ENCODE peak calls at places on chromosomes 13 and 19, in nine cellular contexts. D is neuronal stem cell, V is brain microvascular endothelial cell, B is left lung, O is fibroblast of lung, T is tibial nerve, S is heart left ventricle, U is GM23338, L is caudate nucleus. P is an unnamed sample.

GRCh38 chr19:38336638-38337359 is 1.2 kb downstream of the CATSPERG start:
- DNase-seq in D (peak), V (peak), B (peak), O (peak), T (peak), S (peak), U (peak), L (peak), P (peak)

GRCh38 chr13:71865858-71866172 is 1.2 kb downstream of the DACH1 start:
- DNase-seq in D (no peak), V (no peak), B (no peak), O (peak), T (no peak), S (peak), U (peak), L (peak), P (no peak)

GRCh38 chr19:13463296-13463695 is 43.0 kb downstream of the CACNA1A start:
- DNase-seq in D (peak), V (no peak), B (no peak), O (peak), T (no peak), S (no peak), U (peak), L (no peak), P (no peak)

GRCh38 chr13:102667023-102667422 is 27.8 kb downstream of the METTL21C start:
- DNase-seq in D (no peak), V (no peak), B (no peak), O (no peak), T (no peak), S (no peak), U (no peak), L (no peak), P (no peak)

GRCh38 chr13:21739771-21740170 is 68.9 kb downstream of the FGF9 start:
- DNase-seq in D (no peak), V (no peak), B (no peak), O (no peak), T (no peak), S (no peak), U (no peak), L (no peak), P (no peak)

GRCh38 chr13:99307247-99307646 is at the start of gene GPR183:
- DNase-seq in D (no peak), V (peak), B (no peak), O (no peak), T (no peak), S (no peak), U (no peak), L (no peak), P (no peak)

GRCh38 chr19:7970716-7971448 is 27.4 kb upstream of the TIMM44 start:
- DNase-seq in D (peak), V (peak), B (peak), O (peak), T (no peak), S (no peak), U (peak), L (no peak), P (no peak)

GRCh38 chr13:30266751-30267150 is 40.6 kb downstream of the KATNAL1 start:
- DNase-seq in D (no peak), V (no peak), B (no peak), O (no peak), T (no peak), S (no peak), U (no peak), L (no peak), P (no peak)

GRCh38 chr13:33236021-33236420 is 49.5 kb downstream of the STARD13 start:
- DNase-seq in D (no peak), V (peak), B (no peak), O (peak), T (no peak), S (no peak), U (no peak), L (no peak), P (no peak)

GRCh38 chr19:4594199-4594598 is 34.7 kb upstream of the SEMA6B start:
- DNase-seq in D (no peak), V (peak), B (no peak), O (no peak), T (no peak), S (no peak), U (no peak), L (no peak), P (no peak)

GRCh38 chr19:543912-544608 is at the start of gene GZMM:
- DNase-seq in D (no peak), V (no peak), B (peak), O (no peak), T (no peak), S (no peak), U (no peak), L (no peak), P (no peak)

GRCh38 chr19:38693380-38694223 is 46.2 kb downstream of the ACTN4 start:
- DNase-seq in D (peak), V (peak), B (peak), O (peak), T (no peak), S (no peak), U (peak), L (no peak), P (no peak)

GRCh38 chr19:4054471-4055208 is 12.1 kb downstream of the ZBTB7A start:
- DNase-seq in D (no peak), V (no peak), B (peak), O (no peak), T (no peak), S (no peak), U (peak), L (no peak), P (no peak)

GRCh38 chr13:50592412-50593145 is 250.9 kb downstream of the DLEU7 start:
- DNase-seq in D (no peak), V (no peak), B (no peak), O (peak), T (no peak), S (no peak), U (no peak), L (no peak), P (no peak)

GRCh38 chr13:43742911-43743310 is 43.9 kb downstream of the ENOX1 start:
- DNase-seq in D (no peak), V (no peak), B (no peak), O (no peak), T (no peak), S (no peak), U (no peak), L (no peak), P (no peak)

GRCh38 chr13:18943721-18944391 is 237.8 kb downstream of the TUBA3C start:
- DNase-seq in D (no peak), V (no peak), B (peak), O (no peak), T (no peak), S (no peak), U (no peak), L (no peak), P (no peak)

GRCh38 chr19:53555352-53555751 is 17.4 kb downstream of the ZNF331 start:
- DNase-seq in D (no peak), V (no peak), B (no peak), O (no peak), T (no peak), S (no peak), U (no peak), L (no peak), P (no peak)

GRCh38 chr19:5985098-5985783 is 7.3 kb upstream of the RANBP3 start:
- DNase-seq in D (no peak), V (peak), B (no peak), O (peak), T (no peak), S (no peak), U (no peak), L (no peak), P (no peak)

GRCh38 chr19:2326699-2327360 is 1.6 kb downstream of the LSM7 start:
- DNase-seq in D (no peak), V (no peak), B (no peak), O (no peak), T (no peak), S (no peak), U (no peak), L (no peak), P (no peak)
- H3K27ac ChIP-seq in D (no peak), V (peak), B (no peak), O (peak), T (no peak), S (no peak), U (peak), L (no peak), P (no peak)

GRCh38 chr19:15419413-15420025 is 731 bp upstream of the AKAP8L start:
- DNase-seq in D (no peak), V (no peak), B (no peak), O (no peak), T (no peak), S (peak), U (no peak), L (no peak), P (no peak)
- H3K27ac ChIP-seq in D (no peak), V (no peak), B (no peak), O (peak), T (peak), S (peak), U (no peak), L (no peak), P (peak)

DNA sequence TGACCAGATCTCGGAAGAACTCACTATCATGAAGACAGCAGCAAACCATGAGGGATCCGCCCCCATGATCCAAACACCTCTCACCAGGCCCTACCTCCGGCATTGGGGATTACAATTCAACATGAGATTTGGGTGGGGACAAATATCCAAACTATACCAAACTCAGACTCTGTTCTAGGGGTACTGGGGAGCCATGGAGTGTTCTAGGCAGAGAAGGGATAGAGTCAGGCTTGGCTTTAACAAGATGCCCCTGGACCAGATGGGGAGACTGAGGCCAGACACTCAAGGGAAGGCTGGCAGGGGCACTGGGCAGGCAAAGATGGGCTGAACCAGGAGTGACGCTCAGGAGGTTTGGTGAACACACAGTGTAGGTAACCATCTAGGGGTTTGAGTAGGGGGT is 11.9 kb upstream of the SCN1B start:
- DNase-seq in D (no peak), V (no peak), B (no peak), O (no peak), T (no peak), S (no peak), U (no peak), L (no peak), P (no peak)
- H3K27ac ChIP-seq in D (no peak), V (no peak), B (no peak), O (no peak), T (no peak), S (no peak), U (no peak), L (peak), P (no peak)

GRCh38 chr13:109722068-109722467 is 64.3 kb downstream of the IRS2 start:
- DNase-seq in D (no peak), V (no peak), B (no peak), O (no peak), T (no peak), S (no peak), U (peak), L (no peak), P (no peak)
- H3K27ac ChIP-seq in D (no peak), V (no peak), B (no peak), O (no peak), T (no peak), S (no peak), U (no peak), L (peak), P (no peak)

DNA sequence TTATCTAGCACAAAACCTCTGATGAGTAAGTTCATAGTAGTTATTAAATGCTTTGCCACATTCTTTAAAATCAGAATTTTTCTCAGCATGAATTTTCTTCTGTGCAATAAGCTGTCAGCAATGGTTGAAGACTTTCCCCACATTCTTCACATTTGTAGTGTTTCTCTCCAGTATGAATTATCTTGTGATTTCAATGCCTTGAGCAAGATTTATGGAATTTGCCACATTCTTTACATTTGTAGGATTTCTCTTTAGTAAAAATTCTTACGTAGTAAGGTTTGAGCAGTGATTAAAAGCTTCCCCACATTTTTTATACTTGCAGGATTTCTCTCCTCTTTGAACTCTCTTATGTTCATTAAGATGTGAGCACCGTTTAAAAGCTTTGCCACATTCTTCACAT is 33.6 kb downstream of the ZNF682 start:
- DNase-seq in D (no peak), V (no peak), B (no peak), O (no peak), T (no peak), S (no peak), U (no peak), L (no peak), P (no peak)
- H3K27ac ChIP-seq in D (no peak), V (no peak), B (no peak), O (no peak), T (no peak), S (no peak), U (no peak), L (no peak), P (no peak)

GRCh38 chr13:51800456-51800855 is 3.5 kb downstream of the DHRS12 start:
- DNase-seq in D (no peak), V (no peak), B (no peak), O (no peak), T (no peak), S (peak), U (no peak), L (no peak), P (no peak)

GRCh38 chr13:51803018-51803417 is 945 bp downstream of the DHRS12 start:
- DNase-seq in D (no peak), V (no peak), B (no peak), O (no peak), T (no peak), S (no peak), U (peak), L (no peak), P (no peak)

GRCh38 chr13:51802601-51803000 is 1.4 kb downstream of the DHRS12 start:
- DNase-seq in D (no peak), V (no peak), B (no peak), O (no peak), T (no peak), S (no peak), U (no peak), L (no peak), P (no peak)

GRCh38 chr13:51803422-51804294 is at the start of gene DHRS12:
- DNase-seq in D (peak), V (peak), B (peak), O (peak), T (peak), S (peak), U (peak), L (peak), P (peak)

GRCh38 chr13:51801631-51802099 is 2.3 kb downstream of the DHRS12 start:
- DNase-seq in D (peak), V (no peak), B (no peak), O (no peak), T (peak), S (peak), U (no peak), L (peak), P (peak)
- H3K27ac ChIP-seq in D (peak), V (no peak), B (peak), O (no peak), T (peak), S (peak), U (peak), L (peak), P (peak)

GRCh38 chr19:42487798-42488178 is 40.5 kb downstream of the CEACAM1 start:
- DNase-seq in D (no peak), V (no peak), B (no peak), O (no peak), T (no peak), S (no peak), U (no peak), L (no peak), P (no peak)

GRCh38 chr19:42487025-42487797 is 41.1 kb downstream of the CEACAM1 start:
- DNase-seq in D (no peak), V (no peak), B (no peak), O (no peak), T (no peak), S (no peak), U (no peak), L (no peak), P (no peak)

GRCh38 chr19:42494321-42494720 is 34.0 kb downstream of the CEACAM1 start:
- DNase-seq in D (no peak), V (no peak), B (no peak), O (no peak), T (no peak), S (no peak), U (no peak), L (no peak), P (no peak)

GRCh38 chr19:42488783-42489521 is 39.3 kb downstream of the CEACAM1 start:
- DNase-seq in D (no peak), V (no peak), B (no peak), O (no peak), T (no peak), S (no peak), U (no peak), L (no peak), P (no peak)
- H3K27ac ChIP-seq in D (no peak), V (no peak), B (no peak), O (no peak), T (no peak), S (no peak), U (no peak), L (no peak), P (no peak)

GRCh38 chr13:35694549-35695233 is 218.2 kb upstream of the MAB21L1 start:
- DNase-seq in D (no peak), V (no peak), B (no peak), O (no peak), T (no peak), S (no peak), U (no peak), L (no peak), P (no peak)

GRCh38 chr13:35693142-35693784 is 216.8 kb upstream of the MAB21L1 start:
- DNase-seq in D (no peak), V (no peak), B (no peak), O (peak), T (no peak), S (no peak), U (no peak), L (no peak), P (no peak)

GRCh38 chr13:35697281-35697680 is 220.8 kb upstream of the MAB21L1 start:
- DNase-seq in D (no peak), V (no peak), B (no peak), O (no peak), T (no peak), S (no peak), U (peak), L (no peak), P (no peak)

GRCh38 chr13:35694031-35694430 is 217.5 kb upstream of the MAB21L1 start:
- DNase-seq in D (no peak), V (no peak), B (no peak), O (no peak), T (no peak), S (no peak), U (no peak), L (no peak), P (no peak)

GRCh38 chr13:35695411-35695810 is 218.9 kb upstream of the MAB21L1 start:
- DNase-seq in D (no peak), V (no peak), B (no peak), O (peak), T (no peak), S (no peak), U (no peak), L (no peak), P (no peak)
- H3K27ac ChIP-seq in D (no peak), V (no peak), B (no peak), O (peak), T (no peak), S (no peak), U (no peak), L (no peak), P (no peak)

DNA sequence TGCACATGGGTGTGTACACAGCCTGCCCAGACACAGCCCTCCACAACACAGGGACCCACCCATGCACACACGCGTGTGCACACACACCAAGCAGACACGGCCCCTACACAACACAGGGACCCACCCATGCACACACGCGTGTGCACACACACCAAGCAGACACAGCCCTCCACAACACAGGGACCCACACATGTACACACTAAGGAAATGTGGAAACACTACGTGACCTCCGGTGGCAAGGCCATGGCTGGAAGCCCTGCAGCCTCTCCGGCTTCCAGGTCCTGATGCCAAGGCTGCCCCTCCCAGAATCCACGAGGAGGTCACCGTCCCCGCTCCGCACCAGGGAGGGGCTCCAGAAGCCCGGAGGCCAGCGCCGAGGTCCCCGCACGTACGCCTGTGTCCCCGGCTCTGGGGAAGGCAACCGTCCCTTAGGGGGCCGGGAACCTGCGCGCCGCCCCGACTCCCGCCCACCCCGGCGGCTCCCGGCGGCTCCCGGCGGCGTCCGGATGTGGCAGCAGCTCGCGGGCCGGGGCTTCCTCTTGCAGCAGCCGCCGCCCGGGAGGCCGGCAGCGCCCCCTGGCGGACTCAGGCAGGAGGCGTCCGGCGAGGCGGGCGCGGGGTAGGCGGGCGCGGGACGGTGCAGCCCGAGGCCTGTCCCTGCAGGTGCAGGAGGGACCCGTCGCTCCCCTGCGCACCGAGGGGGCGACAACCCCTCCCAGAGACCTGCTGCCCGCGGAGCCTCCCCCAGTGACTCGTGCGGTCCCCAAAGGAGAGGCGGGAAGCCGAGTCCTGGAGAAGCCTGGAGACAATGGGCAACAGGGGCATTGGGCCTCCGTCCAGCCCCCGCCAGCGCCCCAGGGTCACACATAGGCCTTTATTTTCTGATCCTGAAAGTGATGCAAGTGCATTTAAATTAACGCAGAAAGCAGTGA is 29.9 kb upstream of the GRTP1 start:
- DNase-seq in D (peak), V (peak), B (peak), O (peak), T (peak), S (peak), U (peak), L (peak), P (peak)
- H3K27ac ChIP-seq in D (no peak), V (no peak), B (no peak), O (peak), T (no peak), S (peak), U (no peak), L (no peak), P (peak)

DNA sequence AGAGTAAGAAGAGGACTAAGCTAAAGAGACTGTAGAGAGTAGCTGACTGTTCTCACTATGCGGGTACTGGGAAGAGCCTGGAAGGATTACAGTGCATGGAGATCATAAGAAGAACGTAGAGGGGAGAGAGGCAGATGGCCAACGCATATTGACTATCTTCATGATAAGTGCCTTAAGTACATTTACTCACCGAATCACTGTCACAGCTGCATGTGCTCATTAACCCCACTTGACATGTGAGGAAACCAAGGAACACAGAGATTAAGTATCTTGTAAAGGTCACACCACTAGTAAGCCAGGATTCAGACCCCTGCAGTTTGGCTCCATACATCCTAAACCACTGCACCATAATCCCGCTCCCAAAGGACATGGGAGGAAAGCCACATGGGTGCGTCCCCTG is 34.1 kb downstream of the SMAD9 start:
- DNase-seq in D (no peak), V (no peak), B (no peak), O (no peak), T (no peak), S (no peak), U (no peak), L (no peak), P (no peak)
- H3K27ac ChIP-seq in D (no peak), V (no peak), B (no peak), O (no peak), T (no peak), S (no peak), U (no peak), L (no peak), P (no peak)

P was measured in Peyer's patch.